ENCODE peak calls at places on chromosome 5, in five cellular contexts. One of them, this sample, is unnamed.

GRCh38 chr5:67425514-67425913 is 228.9 kb upstream of the CD180 start:
- DNase-seq in neuronal stem cell: no peak
- DNase-seq in trophoblast cell: no peak
- DNase-seq in H1: no peak
- DNase-seq in mesenchymal stem cell: no peak
- DNase-seq in this sample: no peak

GRCh38 chr5:125196479-125197183 is 450.2 kb upstream of the ZNF608 start:
- DNase-seq in mesenchymal stem cell: no peak
- DNase-seq in trophoblast cell: no peak
- DNase-seq in H1: no peak
- DNase-seq in neuronal stem cell: peak
- DNase-seq in this sample: no peak

GRCh38 chr5:88877826-88878225 is 5.2 kb downstream of the MEF2C start:
- DNase-seq in trophoblast cell: no peak
- DNase-seq in neuronal stem cell: no peak
- DNase-seq in H1: no peak
- DNase-seq in mesenchymal stem cell: no peak
- DNase-seq in this sample: no peak

GRCh38 chr5:68407312-68408239 is 192.0 kb downstream of the PIK3R1 start:
- DNase-seq in trophoblast cell: no peak
- DNase-seq in H1: no peak
- DNase-seq in mesenchymal stem cell: no peak
- DNase-seq in neuronal stem cell: no peak
- DNase-seq in this sample: no peak

GRCh38 chr5:102794047-102794446 is 38.9 kb downstream of the PAM start:
- DNase-seq in neuronal stem cell: no peak
- DNase-seq in mesenchymal stem cell: no peak
- DNase-seq in trophoblast cell: no peak
- DNase-seq in H1: no peak
- DNase-seq in this sample: no peak

GRCh38 chr5:172870261-172870806 is 36.3 kb downstream of the ERGIC1 start:
- DNase-seq in trophoblast cell: peak
- DNase-seq in neuronal stem cell: no peak
- DNase-seq in H1: no peak
- DNase-seq in mesenchymal stem cell: peak
- DNase-seq in this sample: no peak

GRCh38 chr5:75414241-75414640 is 77.2 kb downstream of the HMGCR start:
- DNase-seq in neuronal stem cell: no peak
- DNase-seq in H1: no peak
- DNase-seq in mesenchymal stem cell: no peak
- DNase-seq in trophoblast cell: no peak
- DNase-seq in this sample: no peak

GRCh38 chr5:144002866-144003265 is 167.6 kb downstream of the YIPF5 start:
- DNase-seq in mesenchymal stem cell: no peak
- DNase-seq in H1: no peak
- DNase-seq in trophoblast cell: no peak
- DNase-seq in neuronal stem cell: no peak
- DNase-seq in this sample: no peak

GRCh38 chr5:147481857-147482256 is 28.0 kb downstream of the DPYSL3 start:
- DNase-seq in neuronal stem cell: no peak
- DNase-seq in mesenchymal stem cell: peak
- DNase-seq in trophoblast cell: peak
- DNase-seq in H1: no peak
- DNase-seq in this sample: no peak

GRCh38 chr5:5270958-5271605 is 131.0 kb downstream of the ADAMTS16 start:
- DNase-seq in trophoblast cell: peak
- DNase-seq in H1: peak
- DNase-seq in mesenchymal stem cell: peak
- DNase-seq in neuronal stem cell: peak
- DNase-seq in this sample: peak

GRCh38 chr5:134242146-134242545 is 16.3 kb upstream of the PPP2CA start:
- DNase-seq in trophoblast cell: no peak
- DNase-seq in mesenchymal stem cell: peak
- DNase-seq in neuronal stem cell: no peak
- DNase-seq in H1: no peak
- DNase-seq in this sample: no peak

GRCh38 chr5:97531549-97531948 is 348.5 kb upstream of the RIOK2 start:
- DNase-seq in trophoblast cell: no peak
- DNase-seq in neuronal stem cell: no peak
- DNase-seq in H1: no peak
- DNase-seq in mesenchymal stem cell: no peak
- DNase-seq in this sample: no peak

GRCh38 chr5:83125560-83125959 is 48.2 kb downstream of the XRCC4 start:
- DNase-seq in trophoblast cell: peak
- DNase-seq in H1: no peak
- DNase-seq in neuronal stem cell: no peak
- DNase-seq in mesenchymal stem cell: no peak
- DNase-seq in this sample: peak

GRCh38 chr5:174106997-174107655 is 61.6 kb downstream of the NSG2 start:
- DNase-seq in trophoblast cell: no peak
- DNase-seq in H1: peak
- DNase-seq in mesenchymal stem cell: no peak
- DNase-seq in neuronal stem cell: no peak
- DNase-seq in this sample: peak

GRCh38 chr5:20359377-20359776 is 371.4 kb upstream of the CDH18 start:
- DNase-seq in neuronal stem cell: no peak
- DNase-seq in trophoblast cell: no peak
- DNase-seq in mesenchymal stem cell: no peak
- DNase-seq in H1: no peak
- DNase-seq in this sample: no peak

GRCh38 chr5:121954086-121954485 is 7.7 kb upstream of the SRFBP1 start:
- DNase-seq in H1: no peak
- DNase-seq in trophoblast cell: no peak
- DNase-seq in mesenchymal stem cell: no peak
- DNase-seq in neuronal stem cell: no peak
- DNase-seq in this sample: no peak

GRCh38 chr5:179607449-179607931 is 16.0 kb downstream of the HNRNPH1 start:
- DNase-seq in trophoblast cell: no peak
- DNase-seq in mesenchymal stem cell: no peak
- DNase-seq in H1: no peak
- DNase-seq in neuronal stem cell: no peak
- DNase-seq in this sample: no peak

GRCh38 chr5:84255318-84255717 is 129.4 kb downstream of the EDIL3 start:
- DNase-seq in neuronal stem cell: no peak
- DNase-seq in H1: no peak
- DNase-seq in mesenchymal stem cell: peak
- DNase-seq in trophoblast cell: peak
- DNase-seq in this sample: no peak

GRCh38 chr5:140239939-140240700 is 62.8 kb downstream of the PFDN1 start:
- DNase-seq in mesenchymal stem cell: peak
- DNase-seq in H1: peak
- DNase-seq in neuronal stem cell: no peak
- DNase-seq in trophoblast cell: peak
- DNase-seq in this sample: peak

GRCh38 chr5:78162253-78162862 is 132.1 kb downstream of the AP3B1 start:
- DNase-seq in mesenchymal stem cell: peak
- DNase-seq in neuronal stem cell: peak
- DNase-seq in trophoblast cell: peak
- DNase-seq in H1: no peak
- DNase-seq in this sample: no peak

GRCh38 chr5:100777680-100778281 is 125.3 kb downstream of the ST8SIA4 start:
- DNase-seq in mesenchymal stem cell: peak
- DNase-seq in H1: no peak
- DNase-seq in trophoblast cell: peak
- DNase-seq in neuronal stem cell: no peak
- DNase-seq in this sample: no peak

GRCh38 chr5:103347729-103348128 is 89.2 kb downstream of the MACIR start:
- DNase-seq in neuronal stem cell: no peak
- DNase-seq in H1: no peak
- DNase-seq in trophoblast cell: no peak
- DNase-seq in mesenchymal stem cell: no peak
- DNase-seq in this sample: no peak

GRCh38 chr5:94670726-94671125 is 52.3 kb downstream of the SLF1 start:
- DNase-seq in mesenchymal stem cell: no peak
- DNase-seq in neuronal stem cell: no peak
- DNase-seq in H1: no peak
- DNase-seq in trophoblast cell: no peak
- DNase-seq in this sample: no peak

GRCh38 chr5:106172681-106173532 is 1497.8 kb downstream of the EFNA5 start:
- DNase-seq in mesenchymal stem cell: peak
- DNase-seq in trophoblast cell: peak
- DNase-seq in H1: no peak
- DNase-seq in neuronal stem cell: no peak
- DNase-seq in this sample: no peak

GRCh38 chr5:110517396-110517795 is 209.1 kb downstream of the TMEM232 start:
- DNase-seq in neuronal stem cell: peak
- DNase-seq in mesenchymal stem cell: no peak
- DNase-seq in H1: no peak
- DNase-seq in trophoblast cell: no peak
- DNase-seq in this sample: peak

GRCh38 chr5:168552146-168552545 is 23.0 kb downstream of the FBLL1 start:
- DNase-seq in mesenchymal stem cell: peak
- DNase-seq in H1: no peak
- DNase-seq in neuronal stem cell: no peak
- DNase-seq in trophoblast cell: no peak
- DNase-seq in this sample: no peak

DNA sequence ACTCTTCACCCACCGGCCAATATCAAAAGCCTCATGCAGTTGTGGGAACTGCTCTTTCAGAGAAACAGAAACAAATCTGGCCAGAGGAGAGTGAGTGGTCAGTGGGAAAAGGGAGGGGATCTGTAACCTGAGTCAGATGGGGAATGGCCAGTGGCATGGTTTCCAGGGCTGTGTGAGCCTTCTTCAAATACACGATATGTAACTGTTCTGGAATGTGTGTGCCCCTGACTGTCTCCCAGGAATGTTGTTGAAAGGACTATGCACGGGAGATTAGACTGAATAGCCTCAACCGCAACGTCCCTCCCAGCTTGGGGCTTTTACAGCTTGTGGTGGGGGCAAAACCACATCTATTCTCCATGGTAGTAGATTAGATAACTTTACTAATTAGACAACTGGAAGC is 60.8 kb downstream of the SH3TC2 start:
- DNase-seq in neuronal stem cell: peak
- DNase-seq in H1: no peak
- DNase-seq in mesenchymal stem cell: peak
- DNase-seq in trophoblast cell: peak
- DNase-seq in this sample: peak
- H2BK12ac ChIP-seq in neuronal stem cell: no peak
- H2BK12ac ChIP-seq in H1: no peak
- H2BK12ac ChIP-seq in mesenchymal stem cell: no peak
- H2BK12ac ChIP-seq in trophoblast cell: no peak
- H2BK12ac ChIP-seq in this sample: no peak

GRCh38 chr5:74056102-74056788 is 430.2 kb downstream of the ARHGEF28 start:
- DNase-seq in neuronal stem cell: no peak
- DNase-seq in mesenchymal stem cell: no peak
- DNase-seq in H1: no peak
- DNase-seq in trophoblast cell: no peak
- DNase-seq in this sample: no peak
- H2BK12ac ChIP-seq in neuronal stem cell: no peak
- H2BK12ac ChIP-seq in mesenchymal stem cell: no peak
- H2BK12ac ChIP-seq in H1: no peak
- H2BK12ac ChIP-seq in trophoblast cell: peak
- H2BK12ac ChIP-seq in this sample: no peak

DNA sequence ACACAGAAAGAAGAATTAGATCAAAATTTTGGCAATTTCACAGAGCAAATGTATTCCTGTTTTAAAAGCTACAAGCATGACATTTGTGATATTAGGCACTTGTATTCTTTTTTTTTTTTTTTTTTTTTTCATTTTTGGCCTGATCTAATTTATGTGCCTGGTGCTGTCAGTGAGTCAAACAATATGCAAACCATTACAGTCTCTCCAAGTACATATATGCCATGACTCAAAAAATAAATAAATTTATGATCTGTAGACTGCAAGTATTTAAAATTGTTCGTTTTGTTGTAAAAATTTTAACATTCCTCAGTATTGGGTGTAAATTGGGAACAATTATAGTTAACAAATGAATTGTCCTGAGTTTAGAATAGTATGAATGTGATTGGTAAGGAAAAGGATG is 51.4 kb downstream of the CDH9 start:
- DNase-seq in mesenchymal stem cell: no peak
- DNase-seq in trophoblast cell: no peak
- DNase-seq in H1: no peak
- DNase-seq in neuronal stem cell: no peak
- DNase-seq in this sample: no peak
- H2BK12ac ChIP-seq in mesenchymal stem cell: no peak
- H2BK12ac ChIP-seq in trophoblast cell: no peak
- H2BK12ac ChIP-seq in H1: no peak
- H2BK12ac ChIP-seq in neuronal stem cell: no peak
- H2BK12ac ChIP-seq in this sample: no peak

GRCh38 chr5:7663808-7664207 is 187.1 kb downstream of the CFAP90 start:
- DNase-seq in mesenchymal stem cell: no peak
- DNase-seq in trophoblast cell: no peak
- DNase-seq in H1: no peak
- DNase-seq in neuronal stem cell: no peak
- DNase-seq in this sample: no peak

GRCh38 chr5:7668161-7668560 is 182.8 kb downstream of the CFAP90 start:
- DNase-seq in H1: no peak
- DNase-seq in neuronal stem cell: no peak
- DNase-seq in mesenchymal stem cell: no peak
- DNase-seq in trophoblast cell: peak
- DNase-seq in this sample: no peak

GRCh38 chr5:7668627-7669026 is 182.3 kb downstream of the CFAP90 start:
- DNase-seq in trophoblast cell: peak
- DNase-seq in H1: no peak
- DNase-seq in mesenchymal stem cell: no peak
- DNase-seq in neuronal stem cell: no peak
- DNase-seq in this sample: no peak

GRCh38 chr5:7664208-7664607 is 186.7 kb downstream of the CFAP90 start:
- DNase-seq in trophoblast cell: no peak
- DNase-seq in mesenchymal stem cell: no peak
- DNase-seq in H1: no peak
- DNase-seq in neuronal stem cell: no peak
- DNase-seq in this sample: no peak

GRCh38 chr5:7667216-7667767 is 183.6 kb downstream of the CFAP90 start:
- DNase-seq in trophoblast cell: peak
- DNase-seq in neuronal stem cell: no peak
- DNase-seq in H1: no peak
- DNase-seq in mesenchymal stem cell: no peak
- DNase-seq in this sample: no peak
- H2BK12ac ChIP-seq in trophoblast cell: no peak
- H2BK12ac ChIP-seq in neuronal stem cell: no peak
- H2BK12ac ChIP-seq in H1: no peak
- H2BK12ac ChIP-seq in mesenchymal stem cell: no peak
- H2BK12ac ChIP-seq in this sample: no peak

GRCh38 chr5:41281215-41281810 is 68.0 kb upstream of the C6 start:
- DNase-seq in H1: no peak
- DNase-seq in trophoblast cell: no peak
- DNase-seq in mesenchymal stem cell: no peak
- DNase-seq in neuronal stem cell: no peak
- DNase-seq in this sample: no peak
- H2BK12ac ChIP-seq in H1: no peak
- H2BK12ac ChIP-seq in trophoblast cell: no peak
- H2BK12ac ChIP-seq in mesenchymal stem cell: no peak
- H2BK12ac ChIP-seq in neuronal stem cell: no peak
- H2BK12ac ChIP-seq in this sample: no peak